ENCODE peak calls at places on chromosomes 6 and 20, in four cellular contexts. J, E, G and V are unnamed samples.

GRCh38 chr6:136262940-136263339 is 12.8 kb upstream of the MTFR2 start:
- DNase-seq in E (no peak), G (no peak), J (no peak), V (no peak)

GRCh38 chr6:140581601-140582000 is 1207.2 kb upstream of the CITED2 start:
- DNase-seq in G (no peak), E (no peak), J (no peak), V (no peak)

GRCh38 chr20:45176526-45176925 is 1.8 kb downstream of the PI3 start:
- DNase-seq in J (no peak), E (no peak), G (no peak), V (no peak)

GRCh38 chr6:25250878-25251277 is 28.3 kb upstream of the CARMIL1 start:
- DNase-seq in E (no peak), G (peak), J (no peak), V (no peak)

GRCh38 chr6:41639556-41640371 is 1.5 kb downstream of the MDFI start:
- DNase-seq in G (no peak), J (no peak), E (no peak), V (no peak)

GRCh38 chr6:109187399-109188114 is 92.2 kb downstream of the CEP57L1 start:
- DNase-seq in J (peak), E (peak), G (no peak), V (peak)

GRCh38 chr20:47024461-47024937 is 129.9 kb downstream of the EYA2 start:
- DNase-seq in G (no peak), E (no peak), J (no peak), V (no peak)

GRCh38 chr6:15301179-15302006 is 55.5 kb downstream of the JARID2 start:
- DNase-seq in E (no peak), J (no peak), G (no peak), V (no peak)

GRCh38 chr20:21548390-21549035 is 34.6 kb upstream of the NKX2-2 start:
- DNase-seq in J (no peak), E (no peak), G (peak), V (no peak)

GRCh38 chr20:24206995-24207394 is 218.4 kb upstream of the GGTLC1 start:
- DNase-seq in E (no peak), G (no peak), J (no peak), V (no peak)

GRCh38 chr20:219290-220115 is 7.6 kb upstream of the DEFB129 start:
- DNase-seq in E (no peak), J (peak), G (no peak), V (no peak)

GRCh38 chr6:166488081-166488685 is 98.3 kb downstream of the RAMACL start:
- DNase-seq in E (no peak), G (peak), J (no peak), V (no peak)

GRCh38 chr20:43583982-43584432 is 6.7 kb upstream of the IFT52 start:
- DNase-seq in E (peak), G (no peak), J (peak), V (no peak)

GRCh38 chr6:145367149-145367548 is 368.2 kb downstream of the EPM2A start:
- DNase-seq in G (no peak), J (no peak), E (no peak), V (no peak)
- TF ChIP-seq ESRRA in G (no peak), J (no peak), E (no peak), V (no peak)

GRCh38 chr20:57400262-57400701 is 9.1 kb downstream of the RBM38 start:
- DNase-seq in J (no peak), G (no peak), E (no peak), V (no peak)
- TF ChIP-seq CTCF in J (peak), G (peak), E (no peak), V (no peak)

GRCh38 chr20:13453367-13453766 is 185.4 kb downstream of the TASP1 start:
- DNase-seq in E (no peak), J (no peak), G (no peak), V (no peak)
- TF ChIP-seq CREM in E (no peak), J (no peak), G (no peak), V (no peak)

DNA sequence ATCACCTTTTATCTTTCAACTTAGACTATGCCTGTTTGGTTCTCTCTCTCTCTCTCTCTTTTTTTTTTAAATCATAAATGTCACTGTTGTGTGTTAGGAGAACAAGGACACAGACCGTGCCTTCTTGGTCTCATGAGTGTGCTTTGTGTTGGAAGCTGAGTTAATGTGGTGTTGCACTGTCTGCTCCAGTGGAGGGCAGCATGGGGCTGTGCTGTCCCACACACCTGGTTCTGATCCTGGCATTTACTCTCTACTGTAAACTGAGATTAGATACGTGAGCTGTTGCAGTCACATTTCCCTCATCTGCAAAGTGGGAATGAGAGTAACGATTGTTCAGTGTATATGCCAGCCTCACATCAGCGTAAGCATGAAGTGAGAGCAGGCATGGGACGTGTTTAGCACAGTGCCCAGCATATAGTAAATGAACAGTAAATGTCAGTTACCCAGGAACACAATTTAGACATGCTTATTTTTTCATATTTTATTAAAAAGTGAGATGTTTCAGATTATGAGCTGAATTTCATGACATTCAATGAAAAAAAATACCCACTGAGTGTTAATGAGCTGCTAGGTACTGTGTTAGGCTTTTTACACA is 161.1 kb downstream of the FARS2 start:
- DNase-seq in J (peak), G (no peak), E (peak), V (peak)
- TF ChIP-seq ESRRA in J (no peak), G (no peak), E (no peak), V (no peak)

DNA sequence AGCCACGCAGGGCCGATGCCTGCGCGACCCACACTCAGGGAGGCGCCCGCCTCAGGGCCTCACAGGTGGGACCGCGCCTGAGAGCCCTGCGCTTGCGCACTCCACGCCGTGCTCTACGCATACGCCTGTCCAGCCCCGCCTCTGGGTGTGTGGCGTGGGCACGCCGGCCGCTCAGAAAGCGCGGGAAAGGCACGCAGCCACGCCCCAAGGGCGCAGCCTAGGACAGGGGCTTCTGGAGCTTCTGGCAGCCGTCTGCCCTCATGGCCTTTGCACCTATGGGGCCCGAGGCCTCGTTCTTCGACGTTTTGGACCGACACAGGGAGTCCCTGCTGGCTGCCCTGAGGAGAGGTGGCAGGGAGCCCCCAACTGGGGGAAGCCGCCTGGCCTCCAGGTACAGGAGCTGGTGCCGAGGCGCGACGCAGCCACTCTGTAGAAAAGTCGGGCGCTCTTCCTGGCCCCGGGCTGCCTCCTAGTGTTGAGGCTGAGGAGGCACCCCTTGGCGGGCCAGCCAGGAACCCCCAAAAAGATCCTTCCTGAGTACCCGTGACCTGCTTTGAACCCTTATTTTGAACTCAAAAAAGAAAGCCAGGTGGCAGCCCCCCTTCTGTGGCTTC is at the start of gene SPO11:
- DNase-seq in J (no peak), G (no peak), E (peak), V (peak)
- TF ChIP-seq CTCF in J (peak), G (peak), E (peak), V (peak)

DNA sequence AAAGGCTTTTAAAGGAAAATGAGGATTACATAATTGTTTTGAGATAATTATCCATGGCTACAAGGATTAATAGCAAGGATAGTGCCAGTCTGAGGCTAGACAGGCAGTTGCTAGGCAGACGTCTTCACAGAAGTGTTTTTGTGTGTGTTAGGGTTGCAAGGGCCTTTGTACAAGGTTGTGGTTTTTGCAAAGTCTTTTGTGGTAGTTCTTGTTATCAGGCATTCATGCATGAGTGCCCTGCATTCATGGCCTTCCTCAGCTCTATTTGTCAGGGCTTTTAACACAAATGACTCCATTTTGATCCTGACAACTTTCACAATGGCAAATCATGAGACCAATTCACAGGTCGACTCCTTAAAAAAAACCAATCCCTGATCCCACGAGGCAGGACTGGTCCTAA is 68.1 kb upstream of the TXNDC5 start:
- DNase-seq in E (no peak), G (no peak), J (no peak), V (no peak)
- TF ChIP-seq CREM in E (no peak), G (peak), J (no peak), V (no peak)